ENCODE peak calls at places on chromosomes 4 and X, in four cellular contexts. Z, L, E and J are unnamed samples.

GRCh38 chrX:147900349-147900748 is 11.4 kb upstream of the FMR1 start:
- DNase-seq in E (no peak), L (no peak), Z (no peak), J (no peak)

GRCh38 chr4:152594981-152595916 is 59.4 kb upstream of the FBXW7 start:
- DNase-seq in Z (no peak), E (no peak), L (no peak), J (no peak)

GRCh38 chrX:16267431-16267830 is 100.2 kb downstream of the MAGEB17 start:
- DNase-seq in Z (no peak), L (no peak), E (no peak), J (no peak)

GRCh38 chr4:76930721-76931481 is 18.7 kb upstream of the SEPTIN11 start:
- DNase-seq in E (no peak), L (no peak), Z (no peak), J (no peak)

GRCh38 chr4:73257995-73258667 is 467 bp downstream of the ANKRD17 start:
- DNase-seq in E (no peak), L (peak), Z (peak), J (no peak)

GRCh38 chrX:133859860-133860259 is 125.5 kb downstream of the GPC3 start:
- DNase-seq in Z (no peak), E (no peak), L (no peak), J (no peak)

GRCh38 chr4:158025131-158025530 is 147.7 kb downstream of the GASK1B start:
- DNase-seq in L (no peak), Z (no peak), E (no peak), J (no peak)

GRCh38 chrX:105495376-105495775 is 274.9 kb upstream of the TEX13A start:
- DNase-seq in E (no peak), Z (no peak), L (no peak), J (no peak)